ENCODE peak calls at places on chromosomes 3 and 15, in seven cellular contexts. One of them, this sample, is unnamed.

GRCh38 chr3:38738630-38739395 is 77.2 kb downstream of the SCN10A start:
- DNase-seq in adrenal gland: peak
- DNase-seq in ovary: no peak
- DNase-seq in uterus: no peak
- DNase-seq in Peyer's patch: no peak
- DNase-seq in prostate gland: no peak
- DNase-seq in A549: peak
- DNase-seq in this sample: no peak

GRCh38 chr3:111810909-111811308 is 48.2 kb upstream of the PHLDB2 start:
- DNase-seq in adrenal gland: no peak
- DNase-seq in ovary: no peak
- DNase-seq in uterus: no peak
- DNase-seq in Peyer's patch: no peak
- DNase-seq in prostate gland: no peak
- DNase-seq in A549: no peak
- DNase-seq in this sample: no peak

GRCh38 chr3:152357587-152357986 is 88.9 kb downstream of the MBNL1 start:
- DNase-seq in adrenal gland: no peak
- DNase-seq in ovary: no peak
- DNase-seq in uterus: no peak
- DNase-seq in Peyer's patch: no peak
- DNase-seq in prostate gland: no peak
- DNase-seq in A549: no peak
- DNase-seq in this sample: no peak

GRCh38 chr3:3665546-3665945 is 133.7 kb upstream of the LRRN1 start:
- DNase-seq in adrenal gland: no peak
- DNase-seq in ovary: no peak
- DNase-seq in uterus: no peak
- DNase-seq in Peyer's patch: no peak
- DNase-seq in prostate gland: no peak
- DNase-seq in A549: no peak
- DNase-seq in this sample: no peak

GRCh38 chr15:77537006-77537405 is 95.7 kb downstream of the LINGO1 start:
- DNase-seq in adrenal gland: no peak
- DNase-seq in ovary: no peak
- DNase-seq in uterus: no peak
- DNase-seq in Peyer's patch: no peak
- DNase-seq in prostate gland: no peak
- DNase-seq in A549: no peak
- DNase-seq in this sample: no peak

GRCh38 chr3:57928511-57928910 is 79.7 kb upstream of the FLNB start:
- DNase-seq in adrenal gland: no peak
- DNase-seq in ovary: no peak
- DNase-seq in uterus: no peak
- DNase-seq in Peyer's patch: no peak
- DNase-seq in prostate gland: no peak
- DNase-seq in A549: no peak
- DNase-seq in this sample: no peak

GRCh38 chr3:76242886-76243753 is 457.8 kb upstream of the ZNF717 start:
- DNase-seq in adrenal gland: no peak
- DNase-seq in ovary: no peak
- DNase-seq in uterus: no peak
- DNase-seq in Peyer's patch: no peak
- DNase-seq in prostate gland: no peak
- DNase-seq in A549: no peak
- DNase-seq in this sample: no peak

GRCh38 chr3:76912966-76913365 is 126.9 kb upstream of the ROBO2 start:
- DNase-seq in adrenal gland: no peak
- DNase-seq in ovary: no peak
- DNase-seq in uterus: no peak
- DNase-seq in Peyer's patch: no peak
- DNase-seq in prostate gland: no peak
- DNase-seq in A549: no peak
- DNase-seq in this sample: no peak

GRCh38 chr3:124409650-124410275 is 320.5 kb upstream of the UMPS start:
- DNase-seq in adrenal gland: no peak
- DNase-seq in ovary: no peak
- DNase-seq in uterus: no peak
- DNase-seq in Peyer's patch: no peak
- DNase-seq in prostate gland: no peak
- DNase-seq in A549: peak
- DNase-seq in this sample: no peak

GRCh38 chr3:58899953-58900298 is 149.9 kb downstream of the CFAP20DC start:
- DNase-seq in adrenal gland: no peak
- DNase-seq in ovary: no peak
- DNase-seq in uterus: no peak
- DNase-seq in Peyer's patch: no peak
- DNase-seq in prostate gland: no peak
- DNase-seq in A549: no peak
- DNase-seq in this sample: no peak

GRCh38 chr3:66456711-66457173 is 44.1 kb downstream of the LRIG1 start:
- DNase-seq in adrenal gland: no peak
- DNase-seq in ovary: no peak
- DNase-seq in uterus: no peak
- DNase-seq in Peyer's patch: no peak
- DNase-seq in prostate gland: no peak
- DNase-seq in A549: no peak
- DNase-seq in this sample: no peak

GRCh38 chr3:183493296-183494045 is 62.0 kb downstream of the KLHL6 start:
- DNase-seq in adrenal gland: no peak
- DNase-seq in ovary: no peak
- DNase-seq in uterus: no peak
- DNase-seq in Peyer's patch: no peak
- DNase-seq in prostate gland: no peak
- DNase-seq in A549: no peak
- DNase-seq in this sample: peak

GRCh38 chr15:56168394-56168793 is 75.3 kb downstream of the RFX7 start:
- DNase-seq in adrenal gland: no peak
- DNase-seq in ovary: no peak
- DNase-seq in uterus: no peak
- DNase-seq in Peyer's patch: no peak
- DNase-seq in prostate gland: no peak
- DNase-seq in A549: no peak
- DNase-seq in this sample: no peak

GRCh38 chr3:65979731-65980130 is 59.0 kb downstream of the MAGI1 start:
- DNase-seq in adrenal gland: peak
- DNase-seq in ovary: no peak
- DNase-seq in uterus: no peak
- DNase-seq in Peyer's patch: no peak
- DNase-seq in prostate gland: no peak
- DNase-seq in A549: no peak
- DNase-seq in this sample: no peak

GRCh38 chr15:97745481-97746071 is 214.9 kb upstream of the ARRDC4 start:
- DNase-seq in adrenal gland: no peak
- DNase-seq in ovary: no peak
- DNase-seq in uterus: no peak
- DNase-seq in Peyer's patch: no peak
- DNase-seq in prostate gland: no peak
- DNase-seq in A549: peak
- DNase-seq in this sample: no peak

GRCh38 chr3:31364188-31364587 is 168.5 kb upstream of the STT3B start:
- DNase-seq in adrenal gland: no peak
- DNase-seq in ovary: no peak
- DNase-seq in uterus: no peak
- DNase-seq in Peyer's patch: no peak
- DNase-seq in prostate gland: no peak
- DNase-seq in A549: no peak
- DNase-seq in this sample: no peak

GRCh38 chr3:189142527-189142926 is 29.2 kb upstream of the TPRG1 start:
- DNase-seq in adrenal gland: no peak
- DNase-seq in ovary: no peak
- DNase-seq in uterus: no peak
- DNase-seq in Peyer's patch: no peak
- DNase-seq in prostate gland: no peak
- DNase-seq in A549: no peak
- DNase-seq in this sample: no peak

GRCh38 chr3:113143353-113143752 is 68.0 kb upstream of the BOC start:
- DNase-seq in adrenal gland: no peak
- DNase-seq in ovary: no peak
- DNase-seq in uterus: no peak
- DNase-seq in Peyer's patch: no peak
- DNase-seq in prostate gland: no peak
- DNase-seq in A549: no peak
- DNase-seq in this sample: peak

GRCh38 chr3:193805448-193805847 is 212.4 kb downstream of the OPA1 start:
- DNase-seq in adrenal gland: peak
- DNase-seq in ovary: peak
- DNase-seq in uterus: peak
- DNase-seq in Peyer's patch: no peak
- DNase-seq in prostate gland: peak
- DNase-seq in A549: peak
- DNase-seq in this sample: peak

GRCh38 chr3:123782488-123782887 is 101.6 kb downstream of the MYLK start:
- DNase-seq in adrenal gland: no peak
- DNase-seq in ovary: no peak
- DNase-seq in uterus: no peak
- DNase-seq in Peyer's patch: no peak
- DNase-seq in prostate gland: no peak
- DNase-seq in A549: no peak
- DNase-seq in this sample: no peak

GRCh38 chr3:33312361-33312760 is 35.1 kb downstream of the FBXL2 start:
- DNase-seq in adrenal gland: no peak
- DNase-seq in ovary: no peak
- DNase-seq in uterus: no peak
- DNase-seq in Peyer's patch: no peak
- DNase-seq in prostate gland: no peak
- DNase-seq in A549: no peak
- DNase-seq in this sample: no peak

GRCh38 chr3:45601156-45601555 is 6.6 kb downstream of the LIMD1 start:
- DNase-seq in adrenal gland: no peak
- DNase-seq in ovary: no peak
- DNase-seq in uterus: no peak
- DNase-seq in Peyer's patch: no peak
- DNase-seq in prostate gland: no peak
- DNase-seq in A549: no peak
- DNase-seq in this sample: no peak

GRCh38 chr3:45597166-45597565 is 2.6 kb downstream of the LIMD1 start:
- DNase-seq in adrenal gland: no peak
- DNase-seq in ovary: no peak
- DNase-seq in uterus: peak
- DNase-seq in Peyer's patch: peak
- DNase-seq in prostate gland: no peak
- DNase-seq in A549: no peak
- DNase-seq in this sample: no peak

GRCh38 chr3:45597581-45597980 is 3.0 kb downstream of the LIMD1 start:
- DNase-seq in adrenal gland: no peak
- DNase-seq in ovary: no peak
- DNase-seq in uterus: no peak
- DNase-seq in Peyer's patch: no peak
- DNase-seq in prostate gland: no peak
- DNase-seq in A549: no peak
- DNase-seq in this sample: peak

GRCh38 chr3:45599424-45599886 is 4.9 kb downstream of the LIMD1 start:
- DNase-seq in adrenal gland: no peak
- DNase-seq in ovary: no peak
- DNase-seq in uterus: no peak
- DNase-seq in Peyer's patch: no peak
- DNase-seq in prostate gland: peak
- DNase-seq in A549: no peak
- DNase-seq in this sample: no peak

DNA sequence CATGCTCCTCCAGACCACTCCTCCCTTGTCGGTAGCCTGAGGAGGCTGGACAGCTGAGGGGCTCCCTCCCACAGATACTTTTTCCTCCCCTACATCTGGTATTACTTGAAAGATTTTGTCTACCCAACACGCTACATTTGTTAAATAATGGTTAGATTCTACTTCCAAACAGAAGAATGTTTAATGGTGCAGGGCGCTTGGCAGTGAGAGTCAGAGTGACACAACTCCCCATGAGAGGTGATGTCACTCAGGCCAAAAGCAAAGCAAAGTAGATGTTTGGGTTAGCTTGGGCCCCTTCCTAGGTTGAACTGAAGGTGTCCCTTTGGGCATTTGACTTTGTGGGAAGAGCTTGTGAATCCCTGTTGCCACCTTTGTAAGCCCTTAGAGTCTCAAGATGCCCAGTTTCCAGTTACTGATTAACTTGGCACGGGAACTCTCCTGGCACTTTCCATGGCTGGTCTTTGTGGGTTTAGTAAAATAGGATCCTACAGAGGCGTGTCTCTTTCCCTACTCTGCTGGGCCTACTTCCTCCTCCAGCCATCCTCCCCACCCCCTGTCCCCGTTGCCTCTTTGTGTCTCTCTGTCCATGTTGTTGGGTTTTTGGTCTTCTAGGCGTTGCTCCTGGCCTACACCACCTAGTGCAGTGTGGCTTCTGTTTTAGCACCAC is 5.6 kb downstream of the LIMD1 start:
- DNase-seq in adrenal gland: no peak
- DNase-seq in ovary: no peak
- DNase-seq in uterus: no peak
- DNase-seq in Peyer's patch: no peak
- DNase-seq in prostate gland: peak
- DNase-seq in A549: no peak
- DNase-seq in this sample: no peak
- H3K4me3 ChIP-seq in adrenal gland: no peak
- H3K4me3 ChIP-seq in ovary: no peak
- H3K4me3 ChIP-seq in uterus: no peak
- H3K4me3 ChIP-seq in Peyer's patch: no peak
- H3K4me3 ChIP-seq in prostate gland: no peak
- H3K4me3 ChIP-seq in A549: no peak
- H3K4me3 ChIP-seq in this sample: no peak

GRCh38 chr3:177234121-177234520 is 36.8 kb upstream of the TBL1XR1 start:
- DNase-seq in adrenal gland: no peak
- DNase-seq in ovary: no peak
- DNase-seq in uterus: no peak
- DNase-seq in Peyer's patch: no peak
- DNase-seq in prostate gland: no peak
- DNase-seq in A549: no peak
- DNase-seq in this sample: no peak
- TF ChIP-seq POLR2A in adrenal gland: no peak
- TF ChIP-seq POLR2A in ovary: no peak
- TF ChIP-seq POLR2A in uterus: no peak
- TF ChIP-seq POLR2A in Peyer's patch: no peak
- TF ChIP-seq POLR2A in prostate gland: no peak
- TF ChIP-seq POLR2A in A549: no peak
- TF ChIP-seq POLR2A in this sample: no peak

GRCh38 chr15:51727141-51727897 is 10.1 kb downstream of the LYSMD2 start:
- DNase-seq in adrenal gland: peak
- DNase-seq in ovary: no peak
- DNase-seq in uterus: no peak
- DNase-seq in Peyer's patch: no peak
- DNase-seq in prostate gland: no peak
- DNase-seq in A549: peak
- DNase-seq in this sample: no peak
- TF ChIP-seq CTCF in adrenal gland: peak
- TF ChIP-seq CTCF in ovary: no peak
- TF ChIP-seq CTCF in uterus: no peak
- TF ChIP-seq CTCF in Peyer's patch: no peak
- TF ChIP-seq CTCF in prostate gland: no peak
- TF ChIP-seq CTCF in A549: no peak
- TF ChIP-seq CTCF in this sample: no peak

DNA sequence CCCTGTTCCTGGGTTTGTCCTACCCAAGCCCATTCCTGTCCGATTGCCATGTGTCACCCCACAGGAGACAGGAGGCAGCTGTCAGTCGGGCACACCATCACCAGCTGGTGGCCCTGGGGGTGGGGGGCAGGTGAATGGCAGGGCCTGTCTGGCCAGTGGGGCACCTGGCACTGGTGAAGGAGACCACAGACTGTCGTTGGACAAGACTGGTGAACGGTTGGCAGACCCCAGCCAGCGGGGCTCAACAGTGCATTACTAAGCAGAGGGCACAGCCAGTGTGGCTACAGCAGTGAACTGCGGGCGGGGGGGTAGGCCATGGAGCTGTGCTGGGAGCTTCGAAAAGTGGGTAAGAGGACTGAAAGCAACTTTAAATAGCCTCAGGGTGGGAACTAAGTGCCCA is 2.1 kb downstream of the SEMA7A start:
- DNase-seq in adrenal gland: no peak
- DNase-seq in ovary: no peak
- DNase-seq in uterus: no peak
- DNase-seq in Peyer's patch: peak
- DNase-seq in prostate gland: no peak
- DNase-seq in A549: no peak
- DNase-seq in this sample: no peak
- H3K4me3 ChIP-seq in adrenal gland: no peak
- H3K4me3 ChIP-seq in ovary: no peak
- H3K4me3 ChIP-seq in uterus: no peak
- H3K4me3 ChIP-seq in Peyer's patch: no peak
- H3K4me3 ChIP-seq in prostate gland: no peak
- H3K4me3 ChIP-seq in A549: no peak
- H3K4me3 ChIP-seq in this sample: no peak